ENCODE peak calls at places on chromosomes 2 and 18, in five cellular contexts. One of them, this sample, is unnamed.

GRCh38 chr2:236661064-236661761 is 91.6 kb downstream of the ACKR3 start:
- DNase-seq in tibial artery: peak; percentile 21
- DNase-seq in spleen: no peak
- DNase-seq in right cardiac atrium: no peak
- DNase-seq in sigmoid colon: no peak
- DNase-seq in this sample: no peak

GRCh38 chr2:10278029-10278762 is 24.5 kb upstream of the HPCAL1 start:
- DNase-seq in spleen: peak; percentile 87
- DNase-seq in right cardiac atrium: peak; percentile 87
- DNase-seq in tibial artery: peak; percentile 80
- DNase-seq in sigmoid colon: peak; percentile 83
- DNase-seq in this sample: peak; percentile 90

GRCh38 chr18:74259332-74259731 is 32.4 kb downstream of the CYB5A start:
- DNase-seq in tibial artery: no peak
- DNase-seq in sigmoid colon: no peak
- DNase-seq in spleen: no peak
- DNase-seq in right cardiac atrium: no peak
- DNase-seq in this sample: no peak

GRCh38 chr18:3177902-3178687 is 41.7 kb downstream of the MYOM1 start:
- DNase-seq in right cardiac atrium: peak; percentile 80
- DNase-seq in sigmoid colon: peak; percentile 80
- DNase-seq in tibial artery: peak; percentile 81
- DNase-seq in spleen: peak; percentile 85
- DNase-seq in this sample: peak; percentile 76

GRCh38 chr2:131413148-131413747 is 49.3 kb upstream of the RAB6D start:
- DNase-seq in sigmoid colon: no peak
- DNase-seq in right cardiac atrium: no peak
- DNase-seq in spleen: no peak
- DNase-seq in tibial artery: no peak
- DNase-seq in this sample: no peak

GRCh38 chr2:72989770-72990556 is 72.6 kb downstream of the EMX1 start:
- DNase-seq in sigmoid colon: peak; percentile 62
- DNase-seq in tibial artery: no peak
- DNase-seq in spleen: peak; percentile 70
- DNase-seq in right cardiac atrium: peak; percentile 79
- DNase-seq in this sample: no peak

GRCh38 chr18:67362906-67363305 is 153.6 kb downstream of the DSEL start:
- DNase-seq in sigmoid colon: no peak
- DNase-seq in spleen: no peak
- DNase-seq in tibial artery: no peak
- DNase-seq in right cardiac atrium: no peak
- DNase-seq in this sample: no peak

GRCh38 chr2:70336552-70336951 is 34.7 kb upstream of the FAM136A start:
- DNase-seq in sigmoid colon: no peak
- DNase-seq in tibial artery: no peak
- DNase-seq in spleen: no peak
- DNase-seq in right cardiac atrium: no peak
- DNase-seq in this sample: no peak

GRCh38 chr2:24403168-24403850 is 43.0 kb upstream of the ITSN2 start:
- DNase-seq in right cardiac atrium: no peak
- DNase-seq in spleen: no peak
- DNase-seq in sigmoid colon: no peak
- DNase-seq in tibial artery: no peak
- DNase-seq in this sample: no peak

GRCh38 chr18:31100598-31101147 is 1.5 kb downstream of the DSC2 start:
- DNase-seq in spleen: peak; percentile 75
- DNase-seq in sigmoid colon: no peak
- DNase-seq in right cardiac atrium: peak; percentile 53
- DNase-seq in tibial artery: no peak
- DNase-seq in this sample: no peak

GRCh38 chr18:70555046-70555445 is 266.2 kb downstream of the SOCS6 start:
- DNase-seq in sigmoid colon: no peak
- DNase-seq in spleen: no peak
- DNase-seq in right cardiac atrium: no peak
- DNase-seq in tibial artery: no peak
- DNase-seq in this sample: no peak
- H3K9me3 ChIP-seq in sigmoid colon: no peaks in the 10 kb centered on the region
- H3K9me3 ChIP-seq in spleen: no peaks in the 10 kb centered on the region
- H3K9me3 ChIP-seq in right cardiac atrium: no peaks in the 10 kb centered on the region
- H3K9me3 ChIP-seq in tibial artery: no peaks in the 10 kb centered on the region
- H3K9me3 ChIP-seq in this sample: no peaks in the 10 kb centered on the region

DNA sequence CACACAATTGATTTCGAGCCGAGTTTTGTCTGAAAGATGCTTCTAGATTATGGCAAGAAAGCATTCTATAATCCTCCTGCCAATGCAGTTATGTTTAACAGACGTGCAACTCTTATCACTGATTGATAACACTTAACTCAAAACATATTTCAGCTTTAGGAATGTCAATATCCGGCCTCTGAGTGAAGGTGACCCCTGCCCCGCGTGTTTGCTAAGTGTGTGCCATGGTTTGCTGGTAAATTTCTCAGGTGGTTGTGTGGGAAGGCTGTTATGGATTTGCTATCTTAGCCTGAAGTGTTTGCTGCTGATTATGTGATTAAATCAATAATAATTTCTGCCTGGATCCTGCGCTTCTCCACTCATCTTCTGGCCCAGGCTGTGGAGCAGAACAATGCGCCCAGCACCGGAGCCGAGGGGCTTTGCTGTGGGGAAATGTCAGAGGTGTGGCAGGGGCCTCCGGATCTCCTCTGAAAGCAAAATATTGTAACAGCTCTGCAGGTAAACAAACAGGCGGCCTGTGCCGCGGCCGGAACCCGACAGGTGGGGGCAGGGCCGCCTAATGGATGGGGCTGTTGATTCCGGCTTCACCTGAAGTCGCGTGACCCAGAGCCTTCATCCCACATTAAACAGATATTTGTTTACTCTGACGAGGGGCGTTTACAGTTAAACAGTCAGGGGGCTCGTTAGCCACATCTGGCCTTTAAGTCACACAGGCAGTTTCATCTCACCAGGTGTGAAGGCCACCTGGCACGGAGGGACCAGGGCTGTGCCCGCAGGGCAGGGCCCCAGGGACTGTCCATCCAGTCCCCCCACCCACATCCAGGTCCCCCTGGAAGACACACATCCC is 210.7 kb upstream of the SALL3 start:
- DNase-seq in sigmoid colon: no peak
- DNase-seq in tibial artery: no peak
- DNase-seq in right cardiac atrium: no peak
- DNase-seq in spleen: no peak
- DNase-seq in this sample: no peak
- H3K9me3 ChIP-seq in sigmoid colon: no peaks in the 10 kb centered on the region
- H3K9me3 ChIP-seq in tibial artery: no peaks in the 10 kb centered on the region
- H3K9me3 ChIP-seq in right cardiac atrium: no peaks in the 10 kb centered on the region
- H3K9me3 ChIP-seq in spleen: no peaks in the 10 kb centered on the region
- H3K9me3 ChIP-seq in this sample: no peaks in the 10 kb centered on the region

GRCh38 chr2:95232232-95232631 is 24.9 kb downstream of the ZNF892 start:
- DNase-seq in right cardiac atrium: no peak
- DNase-seq in spleen: no peak
- DNase-seq in tibial artery: no peak
- DNase-seq in sigmoid colon: no peak
- DNase-seq in this sample: no peak
- H3K9me3 ChIP-seq in right cardiac atrium: no peaks in the 10 kb centered on the region
- H3K9me3 ChIP-seq in spleen: peaks cover 91% of the 10 kb centered on the region
- H3K9me3 ChIP-seq in tibial artery: peaks cover 28% of the 10 kb centered on the region
- H3K9me3 ChIP-seq in sigmoid colon: peaks cover 1% of the 10 kb centered on the region
- H3K9me3 ChIP-seq in this sample: peaks cover 11% of the 10 kb centered on the region

GRCh38 chr2:84846732-84847131 is 34.2 kb downstream of the TRABD2A start:
- DNase-seq in tibial artery: no peak
- DNase-seq in right cardiac atrium: no peak
- DNase-seq in sigmoid colon: no peak
- DNase-seq in spleen: no peak
- DNase-seq in this sample: no peak

GRCh38 chr2:84847326-84848050 is 33.4 kb downstream of the TRABD2A start:
- DNase-seq in right cardiac atrium: no peak
- DNase-seq in sigmoid colon: no peak
- DNase-seq in tibial artery: no peak
- DNase-seq in spleen: no peak
- DNase-seq in this sample: no peak

GRCh38 chr2:84851876-84852275 is 29.0 kb downstream of the TRABD2A start:
- DNase-seq in spleen: no peak
- DNase-seq in tibial artery: no peak
- DNase-seq in sigmoid colon: no peak
- DNase-seq in right cardiac atrium: no peak
- DNase-seq in this sample: no peak

GRCh38 chr2:84849271-84849952 is 31.5 kb downstream of the TRABD2A start:
- DNase-seq in spleen: no peak
- DNase-seq in tibial artery: no peak
- DNase-seq in right cardiac atrium: no peak
- DNase-seq in sigmoid colon: no peak
- DNase-seq in this sample: no peak

DNA sequence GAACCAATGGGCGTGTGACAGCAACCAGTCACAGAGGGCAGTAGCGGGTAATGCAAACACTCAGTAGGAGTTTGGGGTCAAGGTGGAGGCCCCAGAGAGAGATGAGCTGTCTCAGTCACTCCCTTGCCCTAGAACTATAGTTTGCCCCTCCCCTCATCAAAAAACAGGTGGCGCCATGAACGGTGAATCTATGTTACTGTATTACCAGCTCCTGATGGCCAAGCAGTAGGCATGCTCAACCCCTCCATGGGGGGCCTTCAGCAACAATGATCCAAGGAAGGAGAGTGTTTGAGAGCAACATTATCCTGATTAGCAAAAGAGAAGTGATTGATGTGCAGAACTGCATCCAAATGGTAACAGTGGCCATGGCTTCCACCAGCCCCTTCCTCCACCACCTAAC is 30.4 kb downstream of the TRABD2A start:
- DNase-seq in sigmoid colon: no peak
- DNase-seq in spleen: no peak
- DNase-seq in right cardiac atrium: no peak
- DNase-seq in tibial artery: no peak
- DNase-seq in this sample: no peak
- H3K9me3 ChIP-seq in sigmoid colon: no peaks in the 10 kb centered on the region
- H3K9me3 ChIP-seq in spleen: peaks cover 17% of the 10 kb centered on the region
- H3K9me3 ChIP-seq in right cardiac atrium: no peaks in the 10 kb centered on the region
- H3K9me3 ChIP-seq in tibial artery: no peaks in the 10 kb centered on the region
- H3K9me3 ChIP-seq in this sample: no peaks in the 10 kb centered on the region

GRCh38 chr2:4295680-4296079 is 592.3 kb downstream of the DCDC2C start:
- DNase-seq in right cardiac atrium: no peak
- DNase-seq in spleen: no peak
- DNase-seq in sigmoid colon: no peak
- DNase-seq in tibial artery: no peak
- DNase-seq in this sample: no peak
- H3K9me3 ChIP-seq in right cardiac atrium: no peaks in the 10 kb centered on the region
- H3K9me3 ChIP-seq in spleen: peaks cover 5% of the 10 kb centered on the region
- H3K9me3 ChIP-seq in sigmoid colon: peaks cover 3% of the 10 kb centered on the region
- H3K9me3 ChIP-seq in tibial artery: no peaks in the 10 kb centered on the region
- H3K9me3 ChIP-seq in this sample: no peaks in the 10 kb centered on the region

DNA sequence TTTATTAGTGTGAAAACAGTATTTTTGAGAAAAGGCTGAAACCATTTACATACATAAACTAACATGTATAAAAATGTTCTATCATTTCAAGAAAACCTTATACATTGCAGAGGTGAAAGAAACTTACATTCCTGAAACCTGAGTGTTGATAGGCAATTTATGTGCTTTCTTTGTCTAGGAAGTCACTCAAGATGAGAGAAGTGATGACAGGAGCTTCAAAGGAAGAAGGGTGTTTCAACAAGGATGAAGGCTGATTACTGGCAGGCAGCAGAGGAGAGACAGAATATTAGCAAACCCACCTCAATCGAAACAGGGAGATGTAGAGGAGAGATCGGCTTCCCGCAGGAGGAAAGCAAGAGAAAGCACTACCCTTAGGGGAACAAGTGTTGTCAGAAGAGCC is 124.9 kb downstream of the PRELID3A start:
- DNase-seq in tibial artery: no peak
- DNase-seq in sigmoid colon: no peak
- DNase-seq in spleen: no peak
- DNase-seq in right cardiac atrium: no peak
- DNase-seq in this sample: no peak
- H3K9me3 ChIP-seq in tibial artery: no peaks in the 10 kb centered on the region
- H3K9me3 ChIP-seq in sigmoid colon: no peaks in the 10 kb centered on the region
- H3K9me3 ChIP-seq in spleen: no peaks in the 10 kb centered on the region
- H3K9me3 ChIP-seq in right cardiac atrium: no peaks in the 10 kb centered on the region
- H3K9me3 ChIP-seq in this sample: no peaks in the 10 kb centered on the region

DNA sequence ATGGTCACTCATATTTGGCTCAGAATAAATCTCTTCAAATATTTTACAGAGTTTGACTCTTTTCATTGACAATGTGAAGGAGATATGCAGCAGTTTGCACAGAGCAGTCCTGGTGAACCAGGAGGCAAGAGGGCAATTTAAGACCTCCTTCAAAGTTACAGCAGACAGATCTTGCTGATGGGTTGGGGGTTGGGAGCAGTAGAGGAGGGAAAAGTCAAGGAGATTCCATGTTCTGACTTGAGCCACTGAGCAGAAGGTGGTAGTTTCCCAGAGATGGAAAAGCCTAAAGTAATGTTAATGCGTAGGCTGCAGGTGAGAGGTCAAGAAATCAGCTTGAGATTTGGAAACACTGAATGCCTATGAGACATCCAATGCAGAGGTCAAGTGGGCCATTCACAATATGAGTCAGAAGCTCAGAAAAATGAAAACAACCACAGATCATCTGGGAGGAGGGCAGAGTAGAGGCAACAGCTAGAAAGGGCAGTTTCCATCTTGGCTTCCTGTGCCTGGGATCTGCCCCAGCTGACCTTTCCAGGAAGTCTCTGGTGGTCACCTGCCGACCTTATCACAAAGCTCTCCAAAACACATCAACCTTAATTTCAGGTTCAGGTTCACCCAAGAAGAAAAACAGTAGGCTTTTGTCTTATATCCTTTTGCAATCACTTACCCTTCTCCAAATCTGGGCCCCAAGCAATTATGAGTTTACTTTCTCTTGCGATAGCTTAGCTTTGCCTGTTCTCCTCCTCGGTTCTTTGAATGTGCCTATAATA is 197.5 kb upstream of the ARL4C start:
- DNase-seq in tibial artery: no peak
- DNase-seq in sigmoid colon: no peak
- DNase-seq in spleen: no peak
- DNase-seq in right cardiac atrium: no peak
- DNase-seq in this sample: no peak
- H3K9me3 ChIP-seq in tibial artery: peaks cover 4% of the 10 kb centered on the region
- H3K9me3 ChIP-seq in sigmoid colon: peaks cover 7% of the 10 kb centered on the region
- H3K9me3 ChIP-seq in spleen: peaks cover 38% of the 10 kb centered on the region
- H3K9me3 ChIP-seq in right cardiac atrium: peaks cover 4% of the 10 kb centered on the region
- H3K9me3 ChIP-seq in this sample: peaks cover 19% of the 10 kb centered on the region

GRCh38 chr2:3516831-3517230 is 2.5 kb downstream of the ADI1 start:
- DNase-seq in sigmoid colon: no peak
- DNase-seq in spleen: no peak
- DNase-seq in right cardiac atrium: no peak
- DNase-seq in tibial artery: no peak
- DNase-seq in this sample: no peak
- H3K9me3 ChIP-seq in sigmoid colon: no peaks in the 10 kb centered on the region
- H3K9me3 ChIP-seq in spleen: peaks cover 14% of the 10 kb centered on the region
- H3K9me3 ChIP-seq in right cardiac atrium: no peaks in the 10 kb centered on the region
- H3K9me3 ChIP-seq in tibial artery: no peaks in the 10 kb centered on the region
- H3K9me3 ChIP-seq in this sample: no peaks in the 10 kb centered on the region

This sample was measured in lower lobe of right lung.